ENCODE peak calls at places on chromosomes 2 and 18, in four cellular contexts. K is heart right ventricle, W is A549, D is foreskin fibroblast. Z is an unnamed sample.

GRCh38 chr18:76351961-76352581 is 143.0 kb downstream of the ZNF516 start:
- DNase-seq in K (peak), W (peak), D (peak), Z (no peak)

GRCh38 chr2:173612354-173612753 is 257.7 kb downstream of the CDCA7 start:
- DNase-seq in K (no peak), W (no peak), D (no peak), Z (no peak)

GRCh38 chr2:75035444-75036353 is 77.3 kb downstream of the POLE4 start:
- DNase-seq in K (no peak), W (no peak), D (no peak), Z (no peak)

GRCh38 chr2:218859994-218860831 is 608 bp downstream of the WNT6 start:
- DNase-seq in K (no peak), W (no peak), D (no peak), Z (no peak)

GRCh38 chr2:66024396-66024795 is 410.5 kb upstream of the MEIS1 start:
- DNase-seq in K (no peak), W (no peak), D (no peak), Z (no peak)

GRCh38 chr2:109702250-109702985 is 88.3 kb downstream of the SOWAHC start:
- DNase-seq in K (no peak), W (no peak), D (peak), Z (no peak)

GRCh38 chr2:195687320-195688086 is 30.5 kb downstream of the SLC39A10 start:
- DNase-seq in K (no peak), W (no peak), D (no peak), Z (no peak)

GRCh38 chr2:84942166-84942565 is 28.8 kb upstream of the KCMF1 start:
- DNase-seq in K (no peak), W (no peak), D (no peak), Z (no peak)

GRCh38 chr2:151228847-151229497 is 32.7 kb downstream of the RBM43 start:
- DNase-seq in K (no peak), W (no peak), D (no peak), Z (no peak)

GRCh38 chr2:241817126-241817820 is 8.3 kb downstream of the NEU4 start:
- DNase-seq in K (no peak), W (no peak), D (no peak), Z (no peak)

GRCh38 chr2:234334146-234334545 is 162.7 kb downstream of the ARL4C start:
- DNase-seq in K (no peak), W (no peak), D (no peak), Z (no peak)

GRCh38 chr2:179139506-179139905 is 89.6 kb upstream of the CCDC141 start:
- DNase-seq in K (no peak), W (no peak), D (peak), Z (no peak)

GRCh38 chr18:67864677-67865340 is 348.3 kb upstream of the DSEL start:
- DNase-seq in K (no peak), W (no peak), D (peak), Z (no peak)

GRCh38 chr2:157761520-157761919 is 114.6 kb downstream of the ACVR1 start:
- DNase-seq in K (no peak), W (no peak), D (peak), Z (no peak)

GRCh38 chr2:47561906-47562305 is 158.9 kb downstream of the MSH2 start:
- DNase-seq in K (no peak), W (no peak), D (no peak), Z (no peak)

GRCh38 chr18:79933765-79934164 is 17.7 kb downstream of the SLC66A2 start:
- DNase-seq in K (no peak), W (no peak), D (peak), Z (no peak)

GRCh38 chr2:122856696-122857095 is 1101.2 kb downstream of the TSN start:
- DNase-seq in K (no peak), W (no peak), D (no peak), Z (no peak)

GRCh38 chr2:45739796-45740485 is 88.5 kb downstream of the PRKCE start:
- DNase-seq in K (no peak), W (no peak), D (no peak), Z (no peak)

GRCh38 chr2:54763636-54764291 is 40.3 kb downstream of the EML6 start:
- DNase-seq in K (no peak), W (peak), D (no peak), Z (no peak)

GRCh38 chr2:37585295-37585908 is 86.0 kb downstream of the CDC42EP3 start:
- DNase-seq in K (no peak), W (no peak), D (peak), Z (no peak)

GRCh38 chr18:77016936-77017335 is 115.6 kb downstream of the MBP start:
- DNase-seq in K (no peak), W (no peak), D (no peak), Z (no peak)

GRCh38 chr2:128798502-128799283 is 480.0 kb upstream of the HS6ST1 start:
- DNase-seq in K (no peak), W (no peak), D (no peak), Z (no peak)

GRCh38 chr2:164869420-164869772 is 27.8 kb upstream of the COBLL1 start:
- DNase-seq in K (no peak), W (no peak), D (no peak), Z (no peak)

GRCh38 chr18:4024702-4025101 is 430.4 kb downstream of the DLGAP1 start:
- DNase-seq in K (no peak), W (no peak), D (no peak), Z (no peak)

GRCh38 chr2:208047840-208048239 is 22.5 kb upstream of the PLEKHM3 start:
- DNase-seq in K (no peak), W (no peak), D (no peak), Z (no peak)

GRCh38 chr2:160687629-160688028 is 194.0 kb upstream of the RBMS1 start:
- DNase-seq in K (no peak), W (no peak), D (no peak), Z (no peak)

GRCh38 chr2:233061591-233062446 is 1.7 kb downstream of the INPP5D start:
- DNase-seq in K (peak), W (no peak), D (peak), Z (no peak)
- TF ChIP-seq CTCF in K (peak), W (no peak), D (peak), Z (peak)

GRCh38 chr18:22167091-22167470 is 2.3 kb upstream of the GATA6 start:
- DNase-seq in K (peak), W (peak), D (no peak), Z (no peak)

GRCh38 chr18:22168360-22168921 is 948 bp upstream of the GATA6 start:
- DNase-seq in K (peak), W (peak), D (peak), Z (no peak)

GRCh38 chr18:22169011-22169888 is at the start of gene GATA6:
- DNase-seq in K (peak), W (peak), D (peak), Z (no peak)

GRCh38 chr18:22166070-22166972 is 3.1 kb upstream of the GATA6 start:
- DNase-seq in K (peak), W (peak), D (peak), Z (no peak)

DNA sequence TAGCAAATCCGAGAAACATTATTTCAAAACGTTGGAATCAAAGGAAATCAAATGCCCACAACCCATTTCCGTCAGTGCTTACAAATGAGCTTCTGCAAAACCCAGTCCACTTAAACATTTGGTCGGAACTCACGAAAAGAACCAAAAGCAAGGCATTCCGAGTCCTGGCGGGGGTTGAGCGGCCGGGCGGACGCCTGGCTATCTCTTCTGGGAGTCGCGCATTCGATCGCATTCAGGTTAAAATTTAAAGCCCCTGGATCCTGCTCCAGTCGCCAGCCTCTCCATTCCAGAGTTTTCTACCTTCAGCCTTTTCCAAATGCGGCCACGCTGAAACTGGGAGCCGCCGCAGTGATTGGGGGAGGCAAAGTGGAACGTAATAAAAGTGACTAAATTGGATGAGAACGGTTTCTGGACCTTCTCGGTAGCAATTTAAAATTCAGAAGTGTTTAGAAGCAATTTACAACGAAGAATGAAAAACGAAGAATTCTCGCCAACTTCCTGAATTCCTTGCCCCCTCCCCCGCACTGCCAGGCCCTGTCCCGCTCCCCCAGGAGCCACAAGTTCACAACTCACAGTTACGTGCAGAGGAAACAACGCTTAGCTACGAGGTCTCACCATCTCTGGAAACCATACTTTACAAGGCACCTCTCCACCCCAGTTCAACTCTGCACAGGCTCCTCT is 1.8 kb upstream of the GATA6 start:
- DNase-seq in K (peak), W (peak), D (peak), Z (no peak)
- H3K4me3 ChIP-seq in K (peak), W (peak), D (no peak), Z (no peak)

GRCh38 chr2:20650412-20650879 is 452 bp downstream of the HS1BP3 start:
- DNase-seq in K (no peak), W (peak), D (peak), Z (no peak)
- TF ChIP-seq CTCF in K (no peak), W (no peak), D (no peak), Z (no peak)

DNA sequence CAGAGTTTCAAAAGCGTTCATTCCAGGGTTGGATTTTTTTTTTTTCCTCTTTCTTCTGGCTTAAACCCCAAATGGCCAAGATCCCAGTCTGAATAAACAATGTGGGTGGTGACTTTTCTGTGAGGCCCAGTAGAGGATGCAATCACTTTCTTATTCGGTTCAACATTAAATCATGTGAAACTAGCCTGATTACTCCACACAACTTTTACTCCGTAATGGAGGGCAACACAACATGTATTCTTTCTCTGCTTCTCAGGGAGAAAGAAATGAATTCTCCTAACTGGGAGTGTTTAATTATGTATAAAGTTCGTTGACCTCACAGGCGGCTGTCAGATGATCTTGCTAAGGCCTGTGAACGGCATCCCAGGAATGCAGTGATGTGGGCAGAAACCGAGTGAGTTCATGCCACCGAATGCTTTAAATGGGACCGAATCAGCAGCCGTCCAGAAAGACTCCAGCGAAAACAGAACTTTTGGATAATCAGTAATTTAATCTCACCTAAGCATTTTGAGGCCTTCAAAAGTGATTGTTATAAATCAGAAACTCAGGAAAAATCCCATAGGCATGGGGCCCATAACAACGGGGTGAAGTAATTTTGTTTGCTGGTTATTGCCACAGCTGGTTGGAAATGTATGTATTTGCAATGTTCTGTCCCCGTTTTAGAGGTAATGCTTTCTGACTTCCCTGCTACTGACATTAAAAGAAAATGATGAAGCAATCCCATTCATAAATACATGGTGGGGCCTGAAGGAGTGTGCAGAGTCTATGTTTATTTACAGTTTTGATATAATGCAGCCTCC is 81.5 kb downstream of the BCL2 start:
- DNase-seq in K (no peak), W (peak), D (peak), Z (no peak)
- H3K4me3 ChIP-seq in K (no peak), W (peak), D (peak), Z (no peak)

GRCh38 chr2:239396881-239397681 is 3.7 kb downstream of the HDAC4 start:
- DNase-seq in K (no peak), W (no peak), D (peak), Z (no peak)
- TF ChIP-seq CTCF in K (peak), W (no peak), D (no peak), Z (peak)

GRCh38 chr2:176177580-176178270 is 10.7 kb upstream of the HOXD1 start:
- DNase-seq in K (no peak), W (no peak), D (no peak), Z (no peak)
- H3K4me3 ChIP-seq in K (peak), W (no peak), D (peak), Z (peak)

GRCh38 chr2:237583385-237584295 is 6.9 kb downstream of the RAB17 start:
- DNase-seq in K (no peak), W (no peak), D (no peak), Z (no peak)

GRCh38 chr2:237577956-237578870 is 11.8 kb downstream of the PRLH start:
- DNase-seq in K (no peak), W (no peak), D (no peak), Z (no peak)

GRCh38 chr2:237581326-237581725 is 9.2 kb downstream of the RAB17 start:
- DNase-seq in K (no peak), W (no peak), D (no peak), Z (no peak)

GRCh38 chr2:237585590-237586221 is 4.8 kb downstream of the RAB17 start:
- DNase-seq in K (no peak), W (no peak), D (no peak), Z (no peak)

GRCh38 chr2:237581751-237582746 is 8.5 kb downstream of the RAB17 start:
- DNase-seq in K (peak), W (no peak), D (peak), Z (peak)
- TF ChIP-seq CTCF in K (peak), W (peak), D (peak), Z (peak)

DNA sequence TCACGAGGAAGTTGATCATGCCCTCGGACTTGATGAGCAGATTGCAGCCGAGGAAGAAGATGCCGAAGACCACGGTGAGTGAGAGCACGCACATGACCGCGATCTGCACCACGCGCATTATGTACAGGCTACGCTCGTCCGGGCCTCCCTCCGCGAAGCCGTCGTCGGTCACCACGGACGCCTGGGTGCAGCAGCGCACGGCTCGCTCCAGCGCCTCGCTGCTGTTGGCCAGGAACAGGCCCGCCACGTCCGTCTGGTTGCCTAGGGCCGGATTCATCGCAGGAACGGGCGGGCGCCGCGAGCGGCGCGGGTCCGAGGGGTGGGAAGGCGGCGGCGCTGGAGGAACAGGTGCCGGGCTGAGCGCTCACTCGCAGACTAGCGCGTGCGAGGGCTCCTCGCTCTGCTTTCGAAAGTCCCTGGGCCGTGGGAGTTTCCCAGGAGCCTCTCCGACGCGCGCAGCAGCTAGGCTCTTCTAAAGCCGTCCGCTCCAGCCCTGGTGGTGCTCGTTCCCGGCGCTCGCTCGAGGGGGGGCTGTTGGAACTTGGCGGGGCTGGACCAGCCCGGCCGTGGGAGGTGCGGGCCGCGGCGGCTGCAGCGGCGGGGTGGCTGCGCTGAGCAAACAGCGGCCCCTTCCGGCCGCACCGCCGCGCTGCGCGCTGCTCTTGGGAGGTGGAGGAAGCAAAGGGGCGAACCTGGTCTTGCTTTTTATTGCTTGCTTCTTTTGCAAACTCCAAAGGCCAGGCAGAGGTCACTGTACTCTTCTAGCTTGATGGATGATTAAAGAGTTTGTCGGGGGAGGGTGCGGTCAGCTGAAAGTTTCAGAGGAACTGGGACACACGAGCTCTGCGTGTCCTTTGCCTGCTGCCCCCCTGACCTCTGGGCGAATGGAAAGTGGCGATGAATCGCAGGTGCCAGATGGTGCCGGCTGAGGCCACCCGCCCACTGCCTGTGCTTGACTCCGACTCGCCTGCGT is at the start of gene RPRM:
- DNase-seq in K (peak), W (peak), D (peak), Z (no peak)
- H3K4me3 ChIP-seq in K (peak), W (peak), D (peak), Z (peak)

Z was measured in GM12864.